ENCODE peak calls at places on chromosomes 7 and 10, in four cellular contexts. E is HCEC 1CT; N is left cardiac atrium; Q is stimulated activated CD4-positive, alpha-beta T cell treated with anti-CD3 and anti-CD28 coated beads, Interleukin-15, amount 100 ng/mL, for 1 hour. B is an unnamed sample.

GRCh38 chr7:91683823-91684222 is 196.7 kb downstream of the MTERF1 start:
- DNase-seq in E (peak; percentile 32), N (no peak), Q (no peak), B (no peak)

GRCh38 chr10:80474920-80475319 is 20.8 kb downstream of the TSPAN14 start:
- DNase-seq in E (no peak), N (no peak), Q (no peak), B (no peak)

GRCh38 chr7:14765731-14766130 is 136.8 kb downstream of the DGKB start:
- DNase-seq in E (peak; percentile 36), N (no peak), Q (no peak), B (no peak)

GRCh38 chr10:92074126-92074887 is 150.7 kb downstream of the BTAF1 start:
- DNase-seq in E (peak; percentile 23), N (no peak), Q (no peak), B (no peak)

GRCh38 chr7:65239707-65240352 is 133.8 kb upstream of the ZNF92 start:
- DNase-seq in E (no peak), N (peak; percentile 42), Q (no peak), B (peak; percentile 82)

GRCh38 chr10:108132303-108132702 is 967.8 kb upstream of the SORCS1 start:
- DNase-seq in E (peak; percentile 2), N (no peak), Q (no peak), B (no peak)

GRCh38 chr10:50653142-50653541 is 29.4 kb upstream of the SGMS1 start:
- DNase-seq in E (peak; percentile 45), N (no peak), Q (no peak), B (peak; percentile 16)

GRCh38 chr7:16114071-16114470 is 307.3 kb downstream of the CRPPA start:
- DNase-seq in E (no peak), N (no peak), Q (no peak), B (no peak)

GRCh38 chr7:17039372-17039771 is 157.6 kb upstream of the AGR3 start:
- DNase-seq in E (no peak), N (no peak), Q (no peak), B (no peak)

GRCh38 chr7:149782682-149783345 is 9.4 kb upstream of the ZNF467 start:
- DNase-seq in E (no peak), N (no peak), Q (no peak), B (no peak)

GRCh38 chr7:47326220-47326619 is 255.7 kb downstream of the TNS3 start:
- DNase-seq in E (peak; percentile 83), N (no peak), Q (no peak), B (no peak)

GRCh38 chr10:79356104-79356503 is 8.8 kb downstream of the PPIF start:
- DNase-seq in E (no peak), N (no peak), Q (no peak), B (no peak)

GRCh38 chr7:26224359-26224758 is 22.8 kb downstream of the CBX3 start:
- DNase-seq in E (no peak), N (no peak), Q (no peak), B (no peak)

GRCh38 chr7:128840326-128841170 is 10.3 kb downstream of the FLNC start:
- DNase-seq in E (no peak), N (no peak), Q (no peak), B (no peak)

GRCh38 chr10:31319602-31320178 is 674 bp downstream of the ZEB1 start:
- DNase-seq in E (no peak), N (peak; percentile 29), Q (no peak), B (no peak)

GRCh38 chr7:5283421-5284303 is 919 bp downstream of the SLC29A4 start:
- DNase-seq in E (no peak), N (no peak), Q (no peak), B (peak; percentile 59)

GRCh38 chr10:62688971-62689700 is 115.4 kb upstream of the ADO start:
- DNase-seq in E (no peak), N (no peak), Q (no peak), B (no peak)

GRCh38 chr7:22176791-22177412 is 180.1 kb downstream of the RAPGEF5 start:
- DNase-seq in E (no peak), N (no peak), Q (no peak), B (no peak)

GRCh38 chr7:122864016-122864415 is 22.2 kb downstream of the CADPS2 start:
- DNase-seq in E (no peak), N (no peak), Q (no peak), B (no peak)

GRCh38 chr7:142880886-142881505 is 4.5 kb downstream of the TRPV6 start:
- DNase-seq in E (no peak), N (no peak), Q (no peak), B (peak; percentile 63)

B was measured in HuH-7.